ENCODE peak calls at places on chromosomes 6 and 20, in five cellular contexts. One of them, this sample, is unnamed. For H3K27me3 and H3K4me1, the result is how much of the 10 kb centered on the place peaks cover.

GRCh38 chr20:53220482-53221307 is 248.5 kb downstream of the TSHZ2 start:
- DNase-seq in IMR-90: no peak
- DNase-seq in fibroblast of lung: peak
- DNase-seq in pancreas: no peak
- DNase-seq in astrocyte: peak
- DNase-seq in this sample: no peak

GRCh38 chr6:26088344-26088743 is 1.1 kb downstream of the HFE start:
- DNase-seq in IMR-90: no peak
- DNase-seq in fibroblast of lung: no peak
- DNase-seq in pancreas: no peak
- DNase-seq in astrocyte: no peak
- DNase-seq in this sample: no peak

GRCh38 chr6:125149256-125150144 is 4.1 kb upstream of the TPD52L1 start:
- DNase-seq in IMR-90: peak
- DNase-seq in fibroblast of lung: peak
- DNase-seq in pancreas: no peak
- DNase-seq in astrocyte: peak
- DNase-seq in this sample: no peak

GRCh38 chr6:164616917-164617524 is 692.4 kb downstream of the C6orf118 start:
- DNase-seq in IMR-90: no peak
- DNase-seq in fibroblast of lung: no peak
- DNase-seq in pancreas: no peak
- DNase-seq in astrocyte: no peak
- DNase-seq in this sample: no peak

GRCh38 chr20:44409132-44409600 is 53.7 kb downstream of the HNF4A start:
- DNase-seq in IMR-90: peak
- DNase-seq in fibroblast of lung: peak
- DNase-seq in pancreas: no peak
- DNase-seq in astrocyte: peak
- DNase-seq in this sample: peak

GRCh38 chr6:27178001-27178730 is 69.3 kb upstream of the PRSS16 start:
- DNase-seq in IMR-90: peak
- DNase-seq in fibroblast of lung: peak
- DNase-seq in pancreas: no peak
- DNase-seq in astrocyte: peak
- DNase-seq in this sample: peak

GRCh38 chr6:151009576-151009975 is 144.1 kb downstream of the MTHFD1L start:
- DNase-seq in IMR-90: no peak
- DNase-seq in fibroblast of lung: no peak
- DNase-seq in pancreas: no peak
- DNase-seq in astrocyte: no peak
- DNase-seq in this sample: no peak

GRCh38 chr20:45444050-45444449 is 25.5 kb upstream of the WFDC2 start:
- DNase-seq in IMR-90: no peak
- DNase-seq in fibroblast of lung: no peak
- DNase-seq in pancreas: no peak
- DNase-seq in astrocyte: no peak
- DNase-seq in this sample: no peak

GRCh38 chr6:164247106-164247505 is 832.6 kb downstream of the QKI start:
- DNase-seq in IMR-90: no peak
- DNase-seq in fibroblast of lung: peak
- DNase-seq in pancreas: no peak
- DNase-seq in astrocyte: peak
- DNase-seq in this sample: no peak

GRCh38 chr6:95017922-95018321 is 559.4 kb upstream of the MANEA start:
- DNase-seq in IMR-90: no peak
- DNase-seq in fibroblast of lung: no peak
- DNase-seq in pancreas: no peak
- DNase-seq in astrocyte: no peak
- DNase-seq in this sample: no peak

GRCh38 chr20:829531-829930 is 4.0 kb upstream of the FAM110A start:
- DNase-seq in IMR-90: peak
- DNase-seq in fibroblast of lung: peak
- DNase-seq in pancreas: no peak
- DNase-seq in astrocyte: peak
- DNase-seq in this sample: no peak

GRCh38 chr6:155530219-155530834 is 74.7 kb upstream of the NOX3 start:
- DNase-seq in IMR-90: peak
- DNase-seq in fibroblast of lung: peak
- DNase-seq in pancreas: no peak
- DNase-seq in astrocyte: peak
- DNase-seq in this sample: no peak

GRCh38 chr6:75481936-75482593 is 11.5 kb downstream of the FILIP1 start:
- DNase-seq in IMR-90: peak
- DNase-seq in fibroblast of lung: peak
- DNase-seq in pancreas: no peak
- DNase-seq in astrocyte: peak
- DNase-seq in this sample: no peak

GRCh38 chr6:148943451-148943850 is 196.6 kb downstream of the UST start:
- DNase-seq in IMR-90: peak
- DNase-seq in fibroblast of lung: peak
- DNase-seq in pancreas: no peak
- DNase-seq in astrocyte: peak
- DNase-seq in this sample: no peak

GRCh38 chr6:56766806-56767178 is 124.1 kb upstream of the DST start:
- DNase-seq in IMR-90: peak
- DNase-seq in fibroblast of lung: peak
- DNase-seq in pancreas: no peak
- DNase-seq in astrocyte: peak
- DNase-seq in this sample: no peak

GRCh38 chr6:159973951-159974350 is 5.1 kb downstream of the IGF2R start:
- DNase-seq in IMR-90: peak
- DNase-seq in fibroblast of lung: peak
- DNase-seq in pancreas: no peak
- DNase-seq in astrocyte: peak
- DNase-seq in this sample: no peak

GRCh38 chr6:16324622-16325225 is 86.3 kb downstream of the GMPR start:
- DNase-seq in IMR-90: peak
- DNase-seq in fibroblast of lung: peak
- DNase-seq in pancreas: no peak
- DNase-seq in astrocyte: peak
- DNase-seq in this sample: no peak

GRCh38 chr6:18343741-18344140 is 43.4 kb upstream of the RNF144B start:
- DNase-seq in IMR-90: peak
- DNase-seq in fibroblast of lung: peak
- DNase-seq in pancreas: no peak
- DNase-seq in astrocyte: peak
- DNase-seq in this sample: no peak

GRCh38 chr6:44355640-44356039 is 13.2 kb downstream of the SPATS1 start:
- DNase-seq in IMR-90: no peak
- DNase-seq in fibroblast of lung: no peak
- DNase-seq in pancreas: no peak
- DNase-seq in astrocyte: no peak
- DNase-seq in this sample: peak

GRCh38 chr6:395432-396125 is 4.0 kb downstream of the IRF4 start:
- DNase-seq in IMR-90: no peak
- DNase-seq in fibroblast of lung: no peak
- DNase-seq in pancreas: no peak
- DNase-seq in astrocyte: no peak
- DNase-seq in this sample: no peak

GRCh38 chr20:40641809-40642208 is 47.2 kb downstream of the MAFB start:
- DNase-seq in IMR-90: no peak
- DNase-seq in fibroblast of lung: no peak
- DNase-seq in pancreas: no peak
- DNase-seq in astrocyte: no peak
- DNase-seq in this sample: no peak

GRCh38 chr6:34709386-34709785 is 12.8 kb upstream of the ILRUN start:
- DNase-seq in IMR-90: peak
- DNase-seq in fibroblast of lung: peak
- DNase-seq in pancreas: peak
- DNase-seq in astrocyte: peak
- DNase-seq in this sample: no peak

GRCh38 chr20:4507288-4507719 is 214.4 kb upstream of the PRND start:
- DNase-seq in IMR-90: peak
- DNase-seq in fibroblast of lung: peak
- DNase-seq in pancreas: no peak
- DNase-seq in astrocyte: peak
- DNase-seq in this sample: peak

GRCh38 chr20:62874745-62875344 is 13.2 kb upstream of the TCFL5 start:
- DNase-seq in IMR-90: no peak
- DNase-seq in fibroblast of lung: peak
- DNase-seq in pancreas: peak
- DNase-seq in astrocyte: no peak
- DNase-seq in this sample: no peak

GRCh38 chr20:17652411-17652810 is 29.6 kb downstream of the RRBP1 start:
- DNase-seq in IMR-90: no peak
- DNase-seq in fibroblast of lung: no peak
- DNase-seq in pancreas: peak
- DNase-seq in astrocyte: no peak
- DNase-seq in this sample: no peak

GRCh38 chr6:121242386-121242785 is 91.9 kb downstream of the TBC1D32 start:
- DNase-seq in IMR-90: no peak
- DNase-seq in fibroblast of lung: no peak
- DNase-seq in pancreas: no peak
- DNase-seq in astrocyte: no peak
- DNase-seq in this sample: no peak

GRCh38 chr20:38291961-38292360 is 12.0 kb upstream of the BPI start:
- DNase-seq in IMR-90: no peak
- DNase-seq in fibroblast of lung: no peak
- DNase-seq in pancreas: no peak
- DNase-seq in astrocyte: no peak
- DNase-seq in this sample: no peak

GRCh38 chr20:61325718-61326117 is 73.7 kb downstream of the CDH4 start:
- DNase-seq in IMR-90: no peak
- DNase-seq in fibroblast of lung: no peak
- DNase-seq in pancreas: no peak
- DNase-seq in astrocyte: no peak
- DNase-seq in this sample: no peak

GRCh38 chr6:53426544-53427270 is 78.0 kb upstream of the ELOVL5 start:
- DNase-seq in IMR-90: no peak
- DNase-seq in fibroblast of lung: no peak
- DNase-seq in pancreas: no peak
- DNase-seq in astrocyte: no peak
- DNase-seq in this sample: no peak

GRCh38 chr20:1083431-1084080 is 34.8 kb upstream of the PSMF1 start:
- DNase-seq in IMR-90: peak
- DNase-seq in fibroblast of lung: no peak
- DNase-seq in pancreas: no peak
- DNase-seq in astrocyte: no peak
- DNase-seq in this sample: no peak

GRCh38 chr20:36310215-36310981 is 4.3 kb downstream of the DLGAP4 start:
- DNase-seq in IMR-90: no peak
- DNase-seq in fibroblast of lung: no peak
- DNase-seq in pancreas: no peak
- DNase-seq in astrocyte: no peak
- DNase-seq in this sample: peak
- H3K27me3 ChIP-seq in IMR-90: half or more
- H3K27me3 ChIP-seq in fibroblast of lung: under half
- H3K27me3 ChIP-seq in pancreas: under half
- H3K27me3 ChIP-seq in astrocyte: under half
- H3K27me3 ChIP-seq in this sample: half or more

GRCh38 chr6:166474721-166475565 is 92.2 kb upstream of the MPC1 start:
- DNase-seq in IMR-90: no peak
- DNase-seq in fibroblast of lung: no peak
- DNase-seq in pancreas: no peak
- DNase-seq in astrocyte: no peak
- DNase-seq in this sample: no peak
- H3K4me1 ChIP-seq in IMR-90: under half
- H3K4me1 ChIP-seq in fibroblast of lung: under half
- H3K4me1 ChIP-seq in pancreas: under half
- H3K4me1 ChIP-seq in astrocyte: under half
- H3K4me1 ChIP-seq in this sample: under half

GRCh38 chr6:31574106-31575061 is 981 bp upstream of the TNF start:
- DNase-seq in IMR-90: no peak
- DNase-seq in fibroblast of lung: no peak
- DNase-seq in pancreas: no peak
- DNase-seq in astrocyte: no peak
- DNase-seq in this sample: no peak
- H3K27me3 ChIP-seq in IMR-90: under half
- H3K27me3 ChIP-seq in fibroblast of lung: under half
- H3K27me3 ChIP-seq in pancreas: under half
- H3K27me3 ChIP-seq in astrocyte: under half
- H3K27me3 ChIP-seq in this sample: under half

GRCh38 chr6:167454003-167454402 is 129.1 kb downstream of the TTLL2 start:
- DNase-seq in IMR-90: no peak
- DNase-seq in fibroblast of lung: no peak
- DNase-seq in pancreas: no peak
- DNase-seq in astrocyte: no peak
- DNase-seq in this sample: no peak
- H3K4me1 ChIP-seq in IMR-90: under half
- H3K4me1 ChIP-seq in fibroblast of lung: under half
- H3K4me1 ChIP-seq in pancreas: under half
- H3K4me1 ChIP-seq in astrocyte: under half
- H3K4me1 ChIP-seq in this sample: under half

DNA sequence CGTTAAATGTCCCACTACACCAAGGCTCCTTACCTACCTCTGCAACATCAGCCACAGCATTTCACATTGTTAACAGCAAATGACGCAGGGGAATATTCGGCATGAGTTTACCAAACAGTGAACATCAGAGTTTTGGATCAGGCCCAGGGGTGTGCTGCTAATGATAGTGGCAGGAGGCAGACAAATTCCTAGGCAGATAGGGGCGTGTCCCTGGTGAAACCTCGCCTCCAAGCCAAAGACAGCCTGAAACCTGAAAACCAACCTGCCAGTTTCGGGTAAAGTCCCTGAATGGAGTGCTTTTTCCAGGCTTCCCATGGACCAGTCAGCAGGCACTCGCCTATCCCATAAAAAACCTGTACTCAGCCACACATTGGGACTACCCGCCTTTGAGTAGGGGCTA is 133.6 kb downstream of the SH3BGRL2 start:
- DNase-seq in IMR-90: no peak
- DNase-seq in fibroblast of lung: no peak
- DNase-seq in pancreas: no peak
- DNase-seq in astrocyte: no peak
- DNase-seq in this sample: no peak
- H3K27me3 ChIP-seq in IMR-90: under half
- H3K27me3 ChIP-seq in fibroblast of lung: under half
- H3K27me3 ChIP-seq in pancreas: under half
- H3K27me3 ChIP-seq in astrocyte: under half
- H3K27me3 ChIP-seq in this sample: under half

This sample was measured in SJSA1.